ENCODE peak calls at places on chromosomes 5 and 9, in four cellular contexts. F is activated CD4-positive, CD25-positive, alpha-beta regulatory T cell treated with anti-CD3 and anti-CD28 coated beads, Interleukin-2, amount 50 U/mL, for 72 hours; M is hepatic stellate cell; N is brain microvascular endothelial cell. G is an unnamed sample.

GRCh38 chr5:55232194-55232984 is 1.0 kb downstream of the CCNO start:
- DNase-seq in F (no peak), M (no peak), N (no peak), G (peak)

GRCh38 chr5:179836225-179837019 is 15.7 kb downstream of the SQSTM1 start:
- DNase-seq in F (no peak), M (no peak), N (no peak), G (no peak)

GRCh38 chr9:124941689-124942561 is 1.0 kb upstream of the GOLGA1 start:
- DNase-seq in F (peak), M (no peak), N (peak), G (peak)

GRCh38 chr9:133716564-133717112 is 21.5 kb downstream of the SARDH start:
- DNase-seq in F (no peak), M (no peak), N (no peak), G (no peak)

GRCh38 chr9:127165096-127165495 is 42.7 kb upstream of the ANGPTL2 start:
- DNase-seq in F (no peak), M (no peak), N (no peak), G (no peak)

GRCh38 chr9:18861599-18862546 is 171.1 kb downstream of the SAXO1 start:
- DNase-seq in F (no peak), M (peak), N (peak), G (peak)

GRCh38 chr5:96297867-96298266 is 135.2 kb downstream of the PCSK1 start:
- DNase-seq in F (no peak), M (peak), N (peak), G (no peak)

GRCh38 chr9:36328798-36329411 is 70.7 kb upstream of the GNE start:
- DNase-seq in F (no peak), M (peak), N (peak), G (peak)

GRCh38 chr9:91424403-91425176 is 958 bp upstream of the NFIL3 start:
- DNase-seq in F (peak), M (peak), N (peak), G (peak)

GRCh38 chr9:137727716-137728115 is 108.9 kb downstream of the EHMT1 start:
- DNase-seq in F (no peak), M (no peak), N (no peak), G (no peak)

GRCh38 chr9:90249094-90249493 is 393.5 kb downstream of the DIRAS2 start:
- DNase-seq in F (no peak), M (no peak), N (no peak), G (no peak)

GRCh38 chr5:172554562-172554961 is 86.5 kb upstream of the NEURL1B start:
- DNase-seq in F (no peak), M (no peak), N (no peak), G (no peak)

GRCh38 chr9:129640086-129640870 is 1.7 kb downstream of the ASB6 start:
- DNase-seq in F (no peak), M (no peak), N (no peak), G (no peak)

GRCh38 chr9:764105-764524 is 77.4 kb upstream of the DMRT1 start:
- DNase-seq in F (no peak), M (peak), N (peak), G (peak)

GRCh38 chr5:74598731-74599624 is 41.5 kb downstream of the ENC1 start:
- DNase-seq in F (no peak), M (peak), N (no peak), G (no peak)